ENCODE peak calls at places on chromosome 7, in six cellular contexts. F is transverse colon, X is Panc1, L is upper lobe of right lung, Q is H9, D is fibroblast of lung. H is an unnamed sample.
A peak's percentile ranks its signal among the peaks of the same experiment; 100 is the strongest.

GRCh38 chr7:71019703-71020102 is 112.2 kb upstream of the GALNT17 start:
- DNase-seq in F (no peak), X (no peak), L (no peak), Q (no peak), D (no peak), H (no peak)

GRCh38 chr7:78083466-78084120 is 285.0 kb downstream of the PHTF2 start:
- DNase-seq in F (no peak), X (no peak), L (no peak), Q (no peak), D (peak; percentile 42), H (no peak)

GRCh38 chr7:15932318-15932717 is 245.8 kb upstream of the MEOX2 start:
- DNase-seq in F (no peak), X (no peak), L (no peak), Q (no peak), D (no peak), H (no peak)

GRCh38 chr7:107742678-107743566 is 1.0 kb upstream of the CBLL1 start:
- DNase-seq in F (peak; percentile 63), X (peak; percentile 15), L (peak; percentile 82), Q (peak; percentile 84), D (no peak), H (no peak)

GRCh38 chr7:66100408-66101050 is 14.1 kb upstream of the CRCP start:
- DNase-seq in F (no peak), X (no peak), L (no peak), Q (no peak), D (no peak), H (no peak)

GRCh38 chr7:12540850-12541249 is 29.7 kb upstream of the SCIN start:
- DNase-seq in F (no peak), X (no peak), L (no peak), Q (no peak), D (no peak), H (no peak)

GRCh38 chr7:128405345-128406146 is 4.2 kb downstream of the IMPDH1 start:
- DNase-seq in F (peak; percentile 70), X (no peak), L (peak; percentile 82), Q (peak; percentile 51), D (peak; percentile 45), H (peak; percentile 55)

GRCh38 chr7:17369686-17370426 is 71.4 kb downstream of the AHR start:
- DNase-seq in F (no peak), X (no peak), L (no peak), Q (no peak), D (peak; percentile 87), H (no peak)

GRCh38 chr7:94382155-94382554 is 12.5 kb upstream of the COL1A2 start:
- DNase-seq in F (no peak), X (no peak), L (no peak), Q (no peak), D (peak; percentile 71), H (no peak)

GRCh38 chr7:135728136-135728669 is at the start of gene SLC13A4:
- DNase-seq in F (no peak), X (no peak), L (no peak), Q (peak; percentile 87), D (no peak), H (no peak)

GRCh38 chr7:31816810-31817209 is 129.8 kb downstream of the PPP1R17 start:
- DNase-seq in F (no peak), X (no peak), L (no peak), Q (no peak), D (peak; percentile 10), H (no peak)

DNA sequence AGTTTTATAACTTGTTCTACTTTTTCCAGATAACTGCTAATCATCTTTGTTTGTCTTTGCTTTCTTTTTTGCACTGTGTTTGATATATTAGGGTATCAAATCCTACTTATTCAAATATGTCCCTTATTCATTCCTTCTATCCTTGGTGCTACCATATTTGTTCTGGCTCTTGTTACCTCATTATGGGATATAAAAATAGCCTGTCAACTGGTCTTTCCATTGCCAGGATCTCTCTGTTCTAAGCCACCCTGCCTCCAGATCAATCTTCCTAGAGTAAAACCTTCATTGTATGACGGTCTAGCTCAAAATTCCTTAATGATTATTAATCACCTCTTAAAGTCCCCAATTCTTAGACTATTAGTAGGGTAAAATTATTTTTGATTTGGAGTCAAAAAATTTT is 25.2 kb downstream of the MET start:
- DNase-seq in F (no peak), X (no peak), L (no peak), Q (no peak), D (no peak), H (no peak)
- H3K4me1 ChIP-seq in F (peaks cover 5% of the 10 kb centered on the region), X (peaks cover 44% of the 10 kb centered on the region), L (peaks cover 3% of the 10 kb centered on the region), Q (no peaks in the 10 kb centered on the region), D (peaks cover 2% of the 10 kb centered on the region), H (no peaks in the 10 kb centered on the region)

GRCh38 chr7:151016505-151016904 is 7.8 kb downstream of the ATG9B start:
- DNase-seq in F (no peak), X (no peak), L (no peak), Q (no peak), D (no peak), H (no peak)
- H3K4me1 ChIP-seq in F (peaks cover 34% of the 10 kb centered on the region), X (peaks cover 12% of the 10 kb centered on the region), L (peaks cover 17% of the 10 kb centered on the region), Q (peaks cover 6% of the 10 kb centered on the region), D (peaks cover 4% of the 10 kb centered on the region), H (peaks cover 75% of the 10 kb centered on the region)

GRCh38 chr7:80900583-80901576 is 18.0 kb downstream of the SEMA3C start:
- DNase-seq in F (no peak), X (no peak), L (no peak), Q (no peak), D (peak; percentile 84), H (no peak)
- H3K4me1 ChIP-seq in F (peaks cover 12% of the 10 kb centered on the region), X (peaks cover 70% of the 10 kb centered on the region), L (no peaks in the 10 kb centered on the region), Q (no peaks in the 10 kb centered on the region), D (peaks cover 9% of the 10 kb centered on the region), H (no peaks in the 10 kb centered on the region)

GRCh38 chr7:69617364-69617763 is 19.1 kb downstream of the AUTS2 start:
- DNase-seq in F (no peak), X (no peak), L (no peak), Q (no peak), D (no peak), H (no peak)
- H3K4me1 ChIP-seq in F (no peaks in the 10 kb centered on the region), X (no peaks in the 10 kb centered on the region), L (no peaks in the 10 kb centered on the region), Q (no peaks in the 10 kb centered on the region), D (no peaks in the 10 kb centered on the region), H (no peaks in the 10 kb centered on the region)

GRCh38 chr7:130913721-130914588 is 179.9 kb upstream of the KLF14 start:
- DNase-seq in F (no peak), X (peak; percentile 90), L (no peak), Q (no peak), D (no peak), H (no peak)

GRCh38 chr7:130909881-130910672 is 176.1 kb upstream of the KLF14 start:
- DNase-seq in F (no peak), X (peak; percentile 84), L (no peak), Q (no peak), D (peak; percentile 80), H (peak; percentile 31)

GRCh38 chr7:130910949-130911944 is 177.2 kb upstream of the KLF14 start:
- DNase-seq in F (no peak), X (peak; percentile 76), L (no peak), Q (peak; percentile 61), D (peak; percentile 80), H (no peak)

GRCh38 chr7:130912910-130913720 is 179.1 kb upstream of the KLF14 start:
- DNase-seq in F (peak; percentile 79), X (peak; percentile 100), L (peak; percentile 81), Q (no peak), D (peak; percentile 99), H (peak; percentile 88)

GRCh38 chr7:130912086-130912909 is 178.3 kb upstream of the KLF14 start:
- DNase-seq in F (no peak), X (peak; percentile 88), L (no peak), Q (no peak), D (peak; percentile 92), H (no peak)
- H3K4me1 ChIP-seq in F (peaks cover 67% of the 10 kb centered on the region), X (peaks cover 72% of the 10 kb centered on the region), L (peaks cover 55% of the 10 kb centered on the region), Q (peaks cover 30% of the 10 kb centered on the region), D (peaks cover 26% of the 10 kb centered on the region), H (peaks cover 82% of the 10 kb centered on the region)

DNA sequence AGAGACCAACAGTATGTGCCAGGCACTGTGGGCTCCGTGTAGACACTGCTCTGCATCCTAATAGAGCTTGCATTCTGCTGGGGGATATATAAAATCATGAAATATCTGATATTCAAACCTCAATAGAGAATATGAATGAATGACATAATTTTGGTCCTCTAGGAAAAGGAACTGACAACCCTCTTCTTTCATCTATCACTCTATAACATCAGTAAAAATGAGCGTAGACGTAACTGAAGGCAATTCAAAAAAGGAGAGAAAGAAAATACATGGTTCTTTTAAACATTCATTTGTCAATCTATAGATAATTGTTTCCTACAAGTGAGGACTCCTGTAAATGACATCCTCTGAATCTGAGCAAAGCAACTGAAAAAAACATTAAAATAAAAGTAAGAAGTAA is 607.4 kb upstream of the LRRN3 start:
- DNase-seq in F (no peak), X (no peak), L (no peak), Q (no peak), D (no peak), H (no peak)
- H3K4me1 ChIP-seq in F (no peaks in the 10 kb centered on the region), X (no peaks in the 10 kb centered on the region), L (no peaks in the 10 kb centered on the region), Q (no peaks in the 10 kb centered on the region), D (no peaks in the 10 kb centered on the region), H (no peaks in the 10 kb centered on the region)

GRCh38 chr7:117661312-117661711 is 181.5 kb downstream of the CFTR start:
- DNase-seq in F (no peak), X (no peak), L (no peak), Q (no peak), D (no peak), H (no peak)
- H3K4me1 ChIP-seq in F (peaks cover 3% of the 10 kb centered on the region), X (no peaks in the 10 kb centered on the region), L (no peaks in the 10 kb centered on the region), Q (no peaks in the 10 kb centered on the region), D (peaks cover 6% of the 10 kb centered on the region), H (no peaks in the 10 kb centered on the region)

GRCh38 chr7:105249216-105249615 is 139.5 kb downstream of the SRPK2 start:
- DNase-seq in F (no peak), X (no peak), L (no peak), Q (no peak), D (peak; percentile 66), H (no peak)
- H3K4me1 ChIP-seq in F (no peaks in the 10 kb centered on the region), X (peaks cover 11% of the 10 kb centered on the region), L (no peaks in the 10 kb centered on the region), Q (peaks cover 9% of the 10 kb centered on the region), D (no peaks in the 10 kb centered on the region), H (peaks cover 19% of the 10 kb centered on the region)

GRCh38 chr7:116170180-116170579 is 40.2 kb upstream of the TES start:
- DNase-seq in F (no peak), X (no peak), L (no peak), Q (no peak), D (no peak), H (no peak)
- H3K4me1 ChIP-seq in F (peaks cover 7% of the 10 kb centered on the region), X (peaks cover 15% of the 10 kb centered on the region), L (no peaks in the 10 kb centered on the region), Q (peaks cover 4% of the 10 kb centered on the region), D (peaks cover 4% of the 10 kb centered on the region), H (peaks cover 6% of the 10 kb centered on the region)

DNA sequence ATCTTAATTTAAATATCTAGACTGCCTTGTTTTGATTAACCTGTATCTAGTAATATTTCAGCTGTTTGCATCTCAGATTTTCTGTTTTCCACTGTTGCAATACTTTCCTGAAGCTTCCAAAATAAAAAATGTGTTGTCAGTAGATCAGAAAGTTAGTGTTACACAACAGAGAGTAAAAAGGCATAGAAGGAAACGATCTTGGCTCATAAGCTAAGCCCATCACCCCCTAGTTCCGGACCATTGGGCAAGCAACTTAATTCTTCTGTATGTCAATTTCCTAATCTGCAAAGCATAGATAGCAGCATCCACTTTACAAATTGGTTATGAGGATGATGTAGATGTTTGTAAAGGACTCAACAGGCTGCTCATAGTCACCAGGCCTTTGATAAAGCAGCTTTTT is 4.4 kb downstream of the PON3 start:
- DNase-seq in F (no peak), X (no peak), L (no peak), Q (no peak), D (no peak), H (no peak)
- H3K4me1 ChIP-seq in F (peaks cover 8% of the 10 kb centered on the region), X (no peaks in the 10 kb centered on the region), L (no peaks in the 10 kb centered on the region), Q (no peaks in the 10 kb centered on the region), D (no peaks in the 10 kb centered on the region), H (peaks cover 6% of the 10 kb centered on the region)